ENCODE peak calls at places on chromosome 12, in six cellular contexts. One of them, this sample, is unnamed. For H3K9me3, the result is how much of the 10 kb centered on the place peaks cover.

GRCh38 chr12:79521576-79521975 is 169.2 kb downstream of the PAWR start:
- DNase-seq in aorta: no peak
- DNase-seq in right lobe of liver: no peak
- DNase-seq in spleen: no peak
- DNase-seq in lower lobe of right lung: no peak
- DNase-seq in tibial nerve: no peak
- DNase-seq in this sample: no peak

GRCh38 chr12:10469701-10470100 is 16.5 kb upstream of the KLRC1 start:
- DNase-seq in right lobe of liver: no peak
- DNase-seq in lower lobe of right lung: no peak
- DNase-seq in tibial nerve: no peak
- DNase-seq in spleen: no peak
- DNase-seq in aorta: no peak
- DNase-seq in this sample: no peak

GRCh38 chr12:45518516-45519235 is 210.8 kb upstream of the ARID2 start:
- DNase-seq in tibial nerve: no peak
- DNase-seq in aorta: no peak
- DNase-seq in right lobe of liver: no peak
- DNase-seq in spleen: no peak
- DNase-seq in lower lobe of right lung: no peak
- DNase-seq in this sample: peak

GRCh38 chr12:85076688-85077430 is 40.7 kb downstream of the LRRIQ1 start:
- DNase-seq in spleen: no peak
- DNase-seq in lower lobe of right lung: no peak
- DNase-seq in tibial nerve: no peak
- DNase-seq in right lobe of liver: no peak
- DNase-seq in aorta: no peak
- DNase-seq in this sample: no peak

GRCh38 chr12:9329019-9329418 is 120.8 kb upstream of the PZP start:
- DNase-seq in tibial nerve: no peak
- DNase-seq in spleen: no peak
- DNase-seq in aorta: no peak
- DNase-seq in right lobe of liver: no peak
- DNase-seq in lower lobe of right lung: no peak
- DNase-seq in this sample: no peak

GRCh38 chr12:52650520-52651081 is 1.4 kb downstream of the KRT2 start:
- DNase-seq in aorta: no peak
- DNase-seq in tibial nerve: no peak
- DNase-seq in right lobe of liver: no peak
- DNase-seq in lower lobe of right lung: no peak
- DNase-seq in spleen: peak
- DNase-seq in this sample: no peak

GRCh38 chr12:128388461-128388921 is 121.5 kb downstream of the TMEM132C start:
- DNase-seq in spleen: no peak
- DNase-seq in aorta: no peak
- DNase-seq in lower lobe of right lung: no peak
- DNase-seq in tibial nerve: peak
- DNase-seq in right lobe of liver: no peak
- DNase-seq in this sample: no peak

GRCh38 chr12:103503546-103504480 is 8.0 kb upstream of the C12orf42 start:
- DNase-seq in lower lobe of right lung: peak
- DNase-seq in spleen: peak
- DNase-seq in aorta: no peak
- DNase-seq in right lobe of liver: peak
- DNase-seq in tibial nerve: no peak
- DNase-seq in this sample: peak

GRCh38 chr12:51686727-51687126 is 95.7 kb downstream of the SCN8A start:
- DNase-seq in lower lobe of right lung: no peak
- DNase-seq in right lobe of liver: no peak
- DNase-seq in spleen: no peak
- DNase-seq in aorta: no peak
- DNase-seq in tibial nerve: no peak
- DNase-seq in this sample: no peak

GRCh38 chr12:103269962-103270361 is 225.8 kb downstream of the C12orf42 start:
- DNase-seq in right lobe of liver: no peak
- DNase-seq in spleen: no peak
- DNase-seq in aorta: no peak
- DNase-seq in tibial nerve: no peak
- DNase-seq in lower lobe of right lung: no peak
- DNase-seq in this sample: no peak

GRCh38 chr12:109385339-109386078 is 37.8 kb downstream of the MYO1H start:
- DNase-seq in aorta: no peak
- DNase-seq in right lobe of liver: no peak
- DNase-seq in lower lobe of right lung: peak
- DNase-seq in spleen: no peak
- DNase-seq in tibial nerve: peak
- DNase-seq in this sample: no peak

GRCh38 chr12:93397412-93397811 is 19.7 kb downstream of the NUDT4 start:
- DNase-seq in right lobe of liver: peak
- DNase-seq in lower lobe of right lung: no peak
- DNase-seq in spleen: no peak
- DNase-seq in tibial nerve: no peak
- DNase-seq in aorta: no peak
- DNase-seq in this sample: no peak

GRCh38 chr12:108325549-108325948 is 13.6 kb downstream of the CMKLR1 start:
- DNase-seq in aorta: no peak
- DNase-seq in right lobe of liver: no peak
- DNase-seq in spleen: peak
- DNase-seq in tibial nerve: no peak
- DNase-seq in lower lobe of right lung: no peak
- DNase-seq in this sample: no peak

GRCh38 chr12:81759215-81759991 is at the start of gene PPFIA2:
- DNase-seq in spleen: peak
- DNase-seq in aorta: peak
- DNase-seq in right lobe of liver: no peak
- DNase-seq in lower lobe of right lung: no peak
- DNase-seq in tibial nerve: no peak
- DNase-seq in this sample: no peak

GRCh38 chr12:125092108-125092871 is 27.1 kb downstream of the AACS start:
- DNase-seq in lower lobe of right lung: no peak
- DNase-seq in tibial nerve: no peak
- DNase-seq in spleen: no peak
- DNase-seq in aorta: no peak
- DNase-seq in right lobe of liver: no peak
- DNase-seq in this sample: no peak

DNA sequence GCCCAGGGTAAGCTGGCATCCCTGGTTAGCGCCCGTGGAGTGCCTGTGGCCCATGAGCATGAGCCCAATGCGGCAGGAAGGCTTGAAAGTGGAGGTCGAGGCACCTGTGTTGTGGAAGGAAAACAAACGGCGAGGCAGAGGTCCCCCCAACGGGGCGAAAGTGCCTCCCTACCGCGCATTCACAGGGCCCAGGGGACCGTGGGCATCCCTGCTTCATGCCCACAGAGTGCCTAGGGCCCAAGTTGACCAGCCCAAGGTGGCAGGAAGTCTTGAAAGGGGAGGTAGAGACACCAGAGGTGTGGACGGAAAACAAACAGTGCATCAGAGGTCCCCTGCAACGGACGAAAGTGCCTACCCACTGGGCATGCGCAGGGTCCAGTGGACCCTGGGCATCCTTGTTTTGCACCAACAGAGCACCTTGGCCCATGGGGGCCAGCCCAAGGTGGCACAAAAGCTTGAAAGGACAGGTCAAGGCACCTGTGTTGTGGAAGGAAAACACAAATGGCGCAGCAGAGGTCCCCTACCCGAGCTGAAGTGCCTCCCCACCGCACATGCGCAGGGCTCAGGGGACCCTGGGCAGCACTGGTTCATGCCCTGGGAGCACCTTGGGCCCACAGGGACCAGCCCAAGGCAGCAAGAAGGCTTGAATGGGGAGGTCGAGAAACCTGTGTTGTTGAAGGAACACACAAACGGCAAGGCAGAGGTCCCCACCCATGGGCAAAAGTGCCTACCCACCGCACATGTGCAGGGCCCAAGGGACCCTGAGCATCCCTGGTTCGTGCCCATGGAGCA is 377.5 kb downstream of the ALG10 start:
- DNase-seq in aorta: peak
- DNase-seq in spleen: peak
- DNase-seq in right lobe of liver: peak
- DNase-seq in lower lobe of right lung: peak
- DNase-seq in tibial nerve: no peak
- DNase-seq in this sample: no peak
- H3K9me3 ChIP-seq in aorta: under half
- H3K9me3 ChIP-seq in spleen: half or more
- H3K9me3 ChIP-seq in right lobe of liver: under half
- H3K9me3 ChIP-seq in lower lobe of right lung: under half
- H3K9me3 ChIP-seq in tibial nerve: under half
- H3K9me3 ChIP-seq in this sample: under half

GRCh38 chr12:38253778-38254177 is 62.8 kb upstream of the ALG10B start:
- DNase-seq in right lobe of liver: no peak
- DNase-seq in lower lobe of right lung: no peak
- DNase-seq in spleen: no peak
- DNase-seq in aorta: no peak
- DNase-seq in tibial nerve: no peak
- DNase-seq in this sample: no peak
- H3K9me3 ChIP-seq in right lobe of liver: under half
- H3K9me3 ChIP-seq in lower lobe of right lung: under half
- H3K9me3 ChIP-seq in spleen: under half
- H3K9me3 ChIP-seq in aorta: under half
- H3K9me3 ChIP-seq in tibial nerve: under half
- H3K9me3 ChIP-seq in this sample: under half

GRCh38 chr12:131740626-131741025 is 29.7 kb downstream of the SFSWAP start:
- DNase-seq in lower lobe of right lung: no peak
- DNase-seq in right lobe of liver: no peak
- DNase-seq in tibial nerve: no peak
- DNase-seq in spleen: no peak
- DNase-seq in aorta: no peak
- DNase-seq in this sample: no peak
- H3K9me3 ChIP-seq in lower lobe of right lung: under half
- H3K9me3 ChIP-seq in right lobe of liver: under half
- H3K9me3 ChIP-seq in tibial nerve: under half
- H3K9me3 ChIP-seq in spleen: under half
- H3K9me3 ChIP-seq in aorta: under half
- H3K9me3 ChIP-seq in this sample: under half

GRCh38 chr12:56862264-56862663 is 71.9 kb downstream of the SDR9C7 start:
- DNase-seq in spleen: no peak
- DNase-seq in right lobe of liver: no peak
- DNase-seq in aorta: no peak
- DNase-seq in tibial nerve: no peak
- DNase-seq in lower lobe of right lung: no peak
- DNase-seq in this sample: no peak

GRCh38 chr12:56867216-56867615 is 67.0 kb downstream of the SDR9C7 start:
- DNase-seq in lower lobe of right lung: no peak
- DNase-seq in tibial nerve: no peak
- DNase-seq in aorta: no peak
- DNase-seq in spleen: no peak
- DNase-seq in right lobe of liver: no peak
- DNase-seq in this sample: no peak

GRCh38 chr12:56866493-56866892 is 67.7 kb downstream of the SDR9C7 start:
- DNase-seq in aorta: no peak
- DNase-seq in right lobe of liver: no peak
- DNase-seq in spleen: no peak
- DNase-seq in tibial nerve: no peak
- DNase-seq in lower lobe of right lung: no peak
- DNase-seq in this sample: no peak

GRCh38 chr12:56863789-56864188 is 70.4 kb downstream of the SDR9C7 start:
- DNase-seq in lower lobe of right lung: no peak
- DNase-seq in aorta: no peak
- DNase-seq in spleen: no peak
- DNase-seq in tibial nerve: no peak
- DNase-seq in right lobe of liver: no peak
- DNase-seq in this sample: no peak

GRCh38 chr12:56864318-56864717 is 69.9 kb downstream of the SDR9C7 start:
- DNase-seq in right lobe of liver: no peak
- DNase-seq in lower lobe of right lung: no peak
- DNase-seq in spleen: no peak
- DNase-seq in tibial nerve: no peak
- DNase-seq in aorta: no peak
- DNase-seq in this sample: no peak
- H3K9me3 ChIP-seq in right lobe of liver: under half
- H3K9me3 ChIP-seq in lower lobe of right lung: under half
- H3K9me3 ChIP-seq in spleen: half or more
- H3K9me3 ChIP-seq in tibial nerve: under half
- H3K9me3 ChIP-seq in aorta: under half
- H3K9me3 ChIP-seq in this sample: under half

GRCh38 chr12:34392741-34393085 is 370.4 kb downstream of the ALG10 start:
- DNase-seq in lower lobe of right lung: peak
- DNase-seq in tibial nerve: no peak
- DNase-seq in aorta: peak
- DNase-seq in spleen: peak
- DNase-seq in right lobe of liver: no peak
- DNase-seq in this sample: no peak

GRCh38 chr12:34391771-34392581 is 369.7 kb downstream of the ALG10 start:
- DNase-seq in right lobe of liver: peak
- DNase-seq in spleen: peak
- DNase-seq in aorta: peak
- DNase-seq in lower lobe of right lung: peak
- DNase-seq in tibial nerve: no peak
- DNase-seq in this sample: no peak

GRCh38 chr12:34390171-34390841 is 368.0 kb downstream of the ALG10 start:
- DNase-seq in lower lobe of right lung: peak
- DNase-seq in spleen: peak
- DNase-seq in right lobe of liver: peak
- DNase-seq in aorta: peak
- DNase-seq in tibial nerve: no peak
- DNase-seq in this sample: no peak

GRCh38 chr12:34389378-34390170 is 367.3 kb downstream of the ALG10 start:
- DNase-seq in aorta: peak
- DNase-seq in spleen: peak
- DNase-seq in tibial nerve: no peak
- DNase-seq in right lobe of liver: peak
- DNase-seq in lower lobe of right lung: peak
- DNase-seq in this sample: no peak

DNA sequence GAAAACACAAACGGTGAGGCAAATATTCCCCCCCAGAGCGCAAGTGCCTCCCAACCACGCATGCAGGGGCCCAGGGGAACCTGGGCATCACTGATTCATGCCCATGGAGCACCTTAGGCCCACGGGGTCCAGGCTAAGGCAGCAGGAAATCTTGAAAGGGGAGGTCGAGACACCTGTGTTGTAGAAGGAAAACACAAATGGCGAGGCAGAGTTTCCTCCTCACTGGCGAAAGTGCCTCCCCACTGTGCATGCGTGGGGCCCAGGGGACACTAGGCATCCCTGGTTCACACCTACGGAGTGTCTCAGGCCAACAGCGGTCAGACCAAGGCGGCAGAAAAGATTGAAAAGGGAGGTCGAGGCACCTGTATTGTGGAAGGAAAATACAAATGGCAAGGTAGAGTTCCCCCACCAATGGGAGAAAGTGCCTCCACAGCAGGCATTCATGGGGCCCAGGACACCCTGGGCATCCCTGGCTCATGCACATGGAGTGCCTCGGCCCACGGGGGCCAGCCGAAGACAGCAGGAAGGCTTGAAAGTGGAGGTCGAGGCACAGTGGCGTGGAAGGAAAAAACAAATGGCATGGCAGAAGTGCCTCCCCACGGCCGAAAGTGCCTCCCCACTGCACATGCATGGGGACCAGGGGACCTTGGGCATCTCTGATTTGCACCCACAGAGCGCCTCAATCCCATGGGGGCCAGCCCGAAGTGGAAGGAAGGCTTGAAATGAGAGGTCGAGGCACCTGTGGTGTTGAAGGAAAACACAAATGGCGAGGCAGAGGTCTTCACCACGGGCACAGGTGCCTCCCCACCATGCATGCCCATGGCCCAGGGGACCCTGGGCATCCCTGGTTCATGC is 368.8 kb downstream of the ALG10 start:
- DNase-seq in lower lobe of right lung: peak
- DNase-seq in tibial nerve: no peak
- DNase-seq in aorta: peak
- DNase-seq in right lobe of liver: peak
- DNase-seq in spleen: peak
- DNase-seq in this sample: no peak
- H3K9me3 ChIP-seq in lower lobe of right lung: under half
- H3K9me3 ChIP-seq in tibial nerve: under half
- H3K9me3 ChIP-seq in aorta: under half
- H3K9me3 ChIP-seq in right lobe of liver: under half
- H3K9me3 ChIP-seq in spleen: half or more
- H3K9me3 ChIP-seq in this sample: under half

This sample was measured in effector memory CD4-positive, alpha-beta T cell.